ENCODE peak calls at places on chromosomes 1 and 21, in six cellular contexts. X is hepatocyte; V is stimulated activated CD8-positive, alpha-beta memory T cell treated with anti-CD3 and anti-CD28 coated beads, Interleukin-4, amount 100 ng/mL, for 48 hours; G is colonic mucosa; B is progenitor cell of endocrine pancreas; F is osteoblast. J is an unnamed sample.

GRCh38 chr21:44094832-44095231 is 12.4 kb upstream of the PWP2 start:
- DNase-seq in B (no peak), G (no peak), X (no peak), F (no peak), V (no peak), J (no peak)

GRCh38 chr1:41370756-41371420 is 9.7 kb downstream of the FOXO6 start:
- DNase-seq in G (no peak), F (peak), V (no peak), X (no peak), B (no peak), J (no peak)

GRCh38 chr1:8382051-8382505 is 64.2 kb downstream of the SLC45A1 start:
- DNase-seq in G (no peak), V (no peak), X (no peak), F (peak), B (no peak), J (no peak)

GRCh38 chr1:202122639-202123335 is at the start of gene GPR37L1:
- DNase-seq in B (peak), F (peak), G (no peak), X (peak), V (no peak), J (peak)

GRCh38 chr1:220809704-220810103 is 23.0 kb downstream of the MTARC1 start:
- DNase-seq in X (no peak), G (no peak), B (no peak), V (no peak), F (no peak), J (no peak)

GRCh38 chr1:45010855-45011811 is at the start of gene HECTD3:
- DNase-seq in B (peak), G (peak), X (peak), F (peak), V (peak), J (peak)

GRCh38 chr1:40078512-40079333 is 18.3 kb downstream of the PPT1 start:
- DNase-seq in G (peak), F (peak), B (peak), V (peak), X (peak), J (peak)

GRCh38 chr1:184790642-184791041 is 36.0 kb upstream of the EDEM3 start:
- DNase-seq in G (no peak), V (no peak), B (no peak), F (no peak), X (no peak), J (no peak)

GRCh38 chr1:227891223-227891954 is 56.3 kb downstream of the WNT9A start:
- DNase-seq in X (no peak), F (peak), B (peak), V (peak), G (peak), J (peak)

GRCh38 chr1:116122955-116123757 is 12.0 kb downstream of the MAB21L3 start:
- DNase-seq in B (no peak), X (peak), G (peak), V (no peak), F (peak), J (peak)

GRCh38 chr1:44531785-44532566 is 126.9 kb downstream of the RNF220 start:
- DNase-seq in G (no peak), F (no peak), B (no peak), V (no peak), X (peak), J (no peak)

GRCh38 chr1:12229835-12230548 is at the start of gene VPS13D:
- DNase-seq in F (peak), V (peak), G (peak), B (peak), X (peak), J (peak)

GRCh38 chr1:201275266-201275666 is 8.0 kb upstream of the PKP1 start:
- DNase-seq in X (no peak), V (no peak), G (peak), F (peak), B (no peak), J (peak)

GRCh38 chr1:29332204-29332603 is 95.9 kb downstream of the PTPRU start:
- DNase-seq in B (no peak), G (peak), F (peak), V (peak), X (peak), J (no peak)

GRCh38 chr1:171343727-171344472 is 29.9 kb downstream of the FMO4 start:
- DNase-seq in B (no peak), F (no peak), V (no peak), X (no peak), G (no peak), J (no peak)

GRCh38 chr1:8873506-8874229 is 4.8 kb downstream of the ENO1 start:
- DNase-seq in G (peak), B (no peak), V (peak), X (peak), F (peak), J (peak)

GRCh38 chr1:220824031-220824989 is 37.6 kb downstream of the MTARC1 start:
- DNase-seq in V (no peak), B (no peak), F (no peak), X (no peak), G (no peak), J (no peak)

GRCh38 chr1:59034925-59035324 is 251.1 kb upstream of the JUN start:
- DNase-seq in F (no peak), B (no peak), X (no peak), G (no peak), V (no peak), J (no peak)

GRCh38 chr1:152141971-152142584 is 16.9 kb downstream of the RPTN start:
- DNase-seq in B (no peak), X (peak), V (peak), F (peak), G (peak), J (peak)

GRCh38 chr1:37606481-37607263 is 10.9 kb upstream of the GNL2 start:
- DNase-seq in G (no peak), F (no peak), V (no peak), B (no peak), X (no peak), J (no peak)

GRCh38 chr1:73673980-73674379 is 524.0 kb downstream of the LRRIQ3 start:
- DNase-seq in B (no peak), F (no peak), X (no peak), V (no peak), G (no peak), J (no peak)

GRCh38 chr1:192506741-192507155 is 68.8 kb upstream of the RGS1 start:
- DNase-seq in B (no peak), X (peak), V (no peak), G (no peak), F (peak), J (no peak)

GRCh38 chr1:215192306-215192705 is 109.8 kb downstream of the KCNK2 start:
- DNase-seq in G (no peak), V (no peak), F (peak), X (no peak), B (no peak), J (no peak)

GRCh38 chr1:993379-993995 is 6.4 kb downstream of the HES4 start:
- DNase-seq in F (peak), V (no peak), G (no peak), X (peak), B (no peak), J (no peak)

GRCh38 chr1:240031414-240031813 is 60.3 kb upstream of the FMN2 start:
- DNase-seq in B (no peak), V (no peak), X (no peak), F (peak), G (no peak), J (no peak)

GRCh38 chr1:22918644-22919043 is 54.0 kb downstream of the LACTBL1 start:
- DNase-seq in F (no peak), V (no peak), B (no peak), G (no peak), X (no peak), J (no peak)

GRCh38 chr1:16212251-16212961 is at the start of gene ARHGEF19:
- DNase-seq in X (peak), V (no peak), F (peak), G (peak), B (peak), J (peak)

GRCh38 chr21:41350436-41351155 is 11.2 kb upstream of the MX2 start:
- DNase-seq in G (no peak), F (no peak), X (no peak), B (no peak), V (no peak), J (no peak)

GRCh38 chr1:39525366-39526165 is 34.1 kb downstream of the BMP8A start:
- DNase-seq in G (no peak), X (no peak), B (no peak), F (peak), V (peak), J (peak)

J was measured in stomach.